ENCODE peak calls at places on chromosome 13, in four cellular contexts. N, M, A and V are unnamed samples.

GRCh38 chr13:97119899-97120745 is 102.0 kb upstream of the MBNL2 start:
- DNase-seq in N (no peak), M (peak; percentile 64), A (no peak), V (no peak)

GRCh38 chr13:44906758-44907157 is 82.5 kb downstream of the NUFIP1 start:
- DNase-seq in N (no peak), M (peak; percentile 71), A (no peak), V (no peak)

GRCh38 chr13:66503890-66504289 is 726.2 kb downstream of the PCDH9 start:
- DNase-seq in N (no peak), M (no peak), A (no peak), V (peak; percentile 69)

GRCh38 chr13:109271061-109271460 is 515.3 kb downstream of the IRS2 start:
- DNase-seq in N (no peak), M (no peak), A (no peak), V (no peak)

GRCh38 chr13:112980441-112980840 is 11.4 kb downstream of the MCF2L start:
- DNase-seq in N (no peak), M (no peak), A (no peak), V (no peak)

GRCh38 chr13:29956771-29957170 is 106.4 kb upstream of the UBL3 start:
- DNase-seq in N (no peak), M (no peak), A (no peak), V (no peak)

GRCh38 chr13:77002590-77003190 is 10.8 kb downstream of the CLN5 start:
- DNase-seq in N (no peak), M (peak; percentile 48), A (no peak), V (peak; percentile 53)

GRCh38 chr13:46101488-46102289 is 3.1 kb downstream of the CPB2 start:
- DNase-seq in N (no peak), M (no peak), A (no peak), V (no peak)

GRCh38 chr13:34990399-34991224 is 48.5 kb downstream of the NBEA start:
- DNase-seq in N (peak; percentile 32), M (no peak), A (no peak), V (no peak)

GRCh38 chr13:41955605-41956004 is 5.3 kb downstream of the VWA8 start:
- DNase-seq in N (no peak), M (no peak), A (no peak), V (no peak)

GRCh38 chr13:35500071-35500595 is 23.6 kb upstream of the MAB21L1 start:
- DNase-seq in N (no peak), M (no peak), A (no peak), V (no peak)

DNA sequence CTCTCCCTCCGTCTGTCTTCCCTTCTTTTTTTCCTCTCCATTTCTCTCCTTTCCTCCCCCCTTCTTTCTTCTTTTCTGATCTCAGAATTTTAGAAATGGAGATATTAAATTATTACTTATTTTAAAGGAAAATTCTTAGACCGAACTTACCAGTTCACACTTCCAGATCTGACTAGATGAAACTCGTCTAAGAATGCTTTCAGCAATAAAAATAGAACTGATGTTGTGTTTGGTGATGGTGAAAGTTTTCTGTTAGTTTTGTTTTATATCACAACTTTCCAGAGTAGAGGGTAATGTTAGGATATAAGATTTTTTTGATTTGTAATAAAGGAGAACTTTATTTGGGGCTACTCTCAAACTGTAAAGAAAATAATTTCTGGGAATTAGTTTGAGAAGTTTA is 29.9 kb downstream of the UCHL3 start:
- DNase-seq in N (no peak), M (no peak), A (no peak), V (no peak)
- H3K56ac ChIP-seq in N (no peak overlapping the region), M (no peak overlapping the region), A (no peak overlapping the region), V (no peak overlapping the region)

DNA sequence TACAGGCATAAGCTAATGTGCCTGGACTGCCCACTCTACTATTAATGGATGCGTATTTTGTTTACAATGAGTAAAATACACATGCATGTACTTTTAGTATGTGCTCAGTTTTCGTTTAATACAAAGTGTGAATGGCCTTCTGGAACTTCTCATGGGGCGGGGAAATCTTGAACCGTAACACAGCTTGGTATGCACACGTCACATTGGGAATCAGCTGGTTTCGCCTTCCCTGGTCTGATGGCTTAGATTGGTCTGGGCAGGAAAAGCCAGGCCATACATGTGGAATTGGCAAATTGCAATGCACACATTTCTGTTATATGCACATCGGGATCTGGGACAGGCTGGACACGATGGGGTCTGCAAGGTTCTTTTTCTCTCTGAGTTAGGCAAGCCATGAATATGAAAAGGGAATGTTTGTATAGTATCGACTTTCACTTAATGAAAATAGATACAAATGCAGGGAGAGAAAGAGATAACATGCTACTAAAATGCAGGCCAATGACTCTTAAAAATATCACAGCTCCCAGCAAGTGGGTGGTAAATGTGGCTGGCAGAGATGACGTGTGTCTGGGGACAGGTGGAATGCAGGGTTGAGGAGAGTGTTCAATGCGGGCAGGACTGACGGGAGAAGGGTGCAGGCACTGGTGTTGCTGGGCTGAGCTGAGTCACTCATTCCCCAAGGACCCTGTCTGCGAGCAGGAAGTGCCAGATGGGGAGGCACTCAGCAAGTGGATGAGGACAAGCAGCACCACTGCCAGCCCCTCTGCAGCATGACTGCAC is 203.9 kb upstream of the GPR12 start:
- DNase-seq in N (no peak), M (peak; percentile 67), A (no peak), V (no peak)
- H3K4me1 ChIP-seq in N (peaks cover 3% of the 10 kb centered on the region), M (peaks cover 18% of the 10 kb centered on the region), A (no peaks in the 10 kb centered on the region), V (peaks cover 2% of the 10 kb centered on the region)

DNA sequence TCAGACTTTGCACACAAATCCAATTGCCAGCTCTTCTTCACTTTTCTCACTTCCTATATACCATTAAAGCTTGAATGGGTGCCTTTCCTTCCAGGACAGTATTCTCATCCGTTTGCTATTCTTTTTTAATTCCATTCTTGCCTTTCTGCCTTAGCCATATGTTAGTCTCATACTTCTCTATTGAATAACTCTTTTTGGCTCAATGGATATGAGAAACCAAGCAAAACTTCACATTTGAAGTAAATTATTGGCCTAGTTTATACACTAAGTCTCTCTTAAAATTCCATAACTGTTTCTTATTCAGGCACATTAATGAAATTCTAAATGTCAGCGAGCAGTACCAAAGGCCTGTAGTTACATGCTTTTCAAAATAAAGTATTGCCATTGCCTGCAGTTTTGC is 129.6 kb upstream of the FRY start:
- DNase-seq in N (no peak), M (no peak), A (no peak), V (no peak)
- H3K56ac ChIP-seq in N (no peak overlapping the region), M (no peak overlapping the region), A (no peak overlapping the region), V (no peak overlapping the region)

GRCh38 chr13:110331362-110331761 is 24.3 kb downstream of the COL4A2 start:
- DNase-seq in N (no peak), M (peak; percentile 69), A (no peak), V (no peak)
- H3K4me1 ChIP-seq in N (no peaks in the 10 kb centered on the region), M (peaks cover 55% of the 10 kb centered on the region), A (peaks cover 11% of the 10 kb centered on the region), V (peaks cover 3% of the 10 kb centered on the region)

GRCh38 chr13:50340146-50340545 is 324.9 kb downstream of the KCNRG start:
- DNase-seq in N (no peak), M (no peak), A (no peak), V (peak; percentile 8)
- H3K56ac ChIP-seq in N (no peak overlapping the region), M (no peak overlapping the region), A (no peak overlapping the region), V (no peak overlapping the region)

GRCh38 chr13:111283457-111283856 is 37.0 kb upstream of the TEX29 start:
- DNase-seq in N (no peak), M (no peak), A (no peak), V (no peak)
- H3K4me1 ChIP-seq in N (no peaks in the 10 kb centered on the region), M (peaks cover 11% of the 10 kb centered on the region), A (no peaks in the 10 kb centered on the region), V (no peaks in the 10 kb centered on the region)

GRCh38 chr13:74966814-74967213 is 515.2 kb downstream of the TBC1D4 start:
- DNase-seq in N (no peak), M (no peak), A (no peak), V (peak; percentile 47)
- H3K56ac ChIP-seq in N (no peak overlapping the region), M (no peak overlapping the region), A (no peak overlapping the region), V (no peak overlapping the region)